ENCODE peak calls at places on chromosomes 5 and 9, in four cellular contexts. I is HepG2, E is K562, P is GM12878. F is an unnamed sample.

GRCh38 chr5:65647941-65648340 is 23.1 kb downstream of the SHLD3 start:
- DNase-seq in I (no peak), P (no peak), E (no peak), F (no peak)

GRCh38 chr9:32395483-32396216 is 11.2 kb downstream of the ACO1 start:
- DNase-seq in P (no peak), I (no peak), E (no peak), F (no peak)

GRCh38 chr5:115963566-115963965 is 1.3 kb downstream of the LVRN start:
- DNase-seq in I (no peak), P (no peak), E (no peak), F (peak; percentile 20)

GRCh38 chr9:73239868-73240267 is 88.2 kb downstream of the ANXA1 start:
- DNase-seq in E (no peak), P (no peak), I (no peak), F (no peak)

GRCh38 chr9:89796606-89797005 is 191.8 kb downstream of the GADD45G start:
- DNase-seq in E (no peak), I (no peak), P (no peak), F (no peak)

GRCh38 chr5:176773408-176774035 is 36.8 kb upstream of the UNC5A start:
- DNase-seq in P (no peak), I (no peak), E (no peak), F (no peak)

GRCh38 chr9:23850242-23851023 is 24.4 kb upstream of the ELAVL2 start:
- DNase-seq in P (no peak), I (no peak), E (no peak), F (peak; percentile 56)

GRCh38 chr9:134396258-134396742 is 70.0 kb downstream of the RXRA start:
- DNase-seq in I (no peak), P (peak; percentile 72), E (no peak), F (no peak)

GRCh38 chr5:14041528-14042184 is 97.2 kb upstream of the DNAH5 start:
- DNase-seq in P (no peak), E (no peak), I (no peak), F (no peak)

GRCh38 chr5:134874831-134875655 is 872 bp downstream of the TXNDC15 start:
- DNase-seq in P (no peak), E (peak; percentile 31), I (peak; percentile 48), F (no peak)

GRCh38 chr5:179126506-179126991 is 66.4 kb downstream of the ZNF354C start:
- DNase-seq in P (no peak), I (no peak), E (no peak), F (no peak)

GRCh38 chr5:103037673-103038455 is 82.1 kb downstream of the GIN1 start:
- DNase-seq in E (no peak), I (no peak), P (no peak), F (no peak)

GRCh38 chr5:97422678-97423077 is 239.6 kb upstream of the RIOK2 start:
- DNase-seq in I (no peak), P (no peak), E (no peak), F (no peak)

GRCh38 chr5:343461-344401 is 22.2 kb downstream of the AHRR start:
- DNase-seq in P (no peak), E (no peak), I (peak; percentile 9), F (peak; percentile 77)

GRCh38 chr5:180197016-180197702 is 11.9 kb downstream of the RASGEF1C start:
- DNase-seq in P (no peak), E (no peak), I (no peak), F (no peak)

GRCh38 chr5:177981296-177982071 is 14.6 kb downstream of the PROP1 start:
- DNase-seq in I (no peak), P (no peak), E (no peak), F (no peak)

GRCh38 chr9:83620841-83621636 is 1.9 kb upstream of the IDNK start:
- DNase-seq in I (peak; percentile 75), E (peak; percentile 15), P (no peak), F (peak; percentile 28)

GRCh38 chr5:154826-155225 is 36.5 kb upstream of the LRRC14B start:
- DNase-seq in P (no peak), I (no peak), E (no peak), F (no peak)

GRCh38 chr9:93295456-93296076 is 111.6 kb downstream of the WNK2 start:
- DNase-seq in E (no peak), I (no peak), P (no peak), F (no peak)

GRCh38 chr9:18479405-18479804 is 5.5 kb downstream of the ADAMTSL1 start:
- DNase-seq in P (no peak), E (no peak), I (no peak), F (no peak)

GRCh38 chr9:133684461-133685361 is 48.5 kb downstream of the DBH start:
- DNase-seq in I (no peak), P (no peak), E (no peak), F (no peak)

GRCh38 chr5:160449458-160449857 is 27.8 kb downstream of the PTTG1 start:
- DNase-seq in P (no peak), E (no peak), I (no peak), F (no peak)

GRCh38 chr5:134138416-134139376 is 24.2 kb downstream of the TCF7 start:
- DNase-seq in P (peak; percentile 89), I (no peak), E (no peak), F (no peak)

GRCh38 chr9:93549636-93550035 is 26.7 kb upstream of the PHF2 start:
- DNase-seq in I (no peak), E (no peak), P (no peak), F (no peak)

GRCh38 chr5:120873083-120873482 is 409.0 kb downstream of the PRR16 start:
- DNase-seq in I (no peak), E (no peak), P (no peak), F (no peak)

GRCh38 chr9:131833906-131834305 is 94.0 kb upstream of the RAPGEF1 start:
- DNase-seq in I (no peak), P (no peak), E (no peak), F (no peak)

GRCh38 chr5:119435436-119436132 is 16.7 kb upstream of the HSD17B4 start:
- DNase-seq in E (peak; percentile 31), P (peak; percentile 44), I (peak; percentile 55), F (peak; percentile 81)

GRCh38 chr5:87268126-87268969 is 665 bp downstream of the RASA1 start:
- DNase-seq in P (peak; percentile 51), E (peak; percentile 46), I (peak; percentile 30), F (peak; percentile 64)

GRCh38 chr9:18928711-18929110 is 104.3 kb downstream of the SAXO1 start:
- DNase-seq in I (no peak), E (no peak), P (no peak), F (no peak)

GRCh38 chr5:134656690-134657089 is 8.1 kb downstream of the SEC24A start:
- DNase-seq in I (peak; percentile 64), E (no peak), P (no peak), F (no peak)

GRCh38 chr5:44774279-44774880 is 34.4 kb upstream of the MRPS30 start:
- DNase-seq in P (no peak), E (peak; percentile 35), I (peak; percentile 34), F (no peak)

GRCh38 chr5:9265391-9266287 is 280.2 kb downstream of the SEMA5A start:
- DNase-seq in E (no peak), I (no peak), P (no peak), F (peak; percentile 64)

GRCh38 chr5:16744164-16744880 is 127.5 kb upstream of the RETREG1 start:
- DNase-seq in P (no peak), E (no peak), I (peak; percentile 42), F (no peak)

GRCh38 chr9:31140316-31140715 is 1244.1 kb upstream of the ACO1 start:
- DNase-seq in E (no peak), P (no peak), I (peak; percentile 6), F (no peak)

GRCh38 chr9:120914410-120914809 is 12.2 kb downstream of the TRAF1 start:
- DNase-seq in P (no peak), I (no peak), E (no peak), F (no peak)
- TF ChIP-seq CREM in P (no peak), I (no peak), E (no peak), F (no peak)

GRCh38 chr9:100515578-100516494 is 42.9 kb downstream of the TMEFF1 start:
- DNase-seq in P (no peak), E (no peak), I (no peak), F (no peak)
- TF ChIP-seq CREM in P (no peak), E (no peak), I (no peak), F (no peak)

DNA sequence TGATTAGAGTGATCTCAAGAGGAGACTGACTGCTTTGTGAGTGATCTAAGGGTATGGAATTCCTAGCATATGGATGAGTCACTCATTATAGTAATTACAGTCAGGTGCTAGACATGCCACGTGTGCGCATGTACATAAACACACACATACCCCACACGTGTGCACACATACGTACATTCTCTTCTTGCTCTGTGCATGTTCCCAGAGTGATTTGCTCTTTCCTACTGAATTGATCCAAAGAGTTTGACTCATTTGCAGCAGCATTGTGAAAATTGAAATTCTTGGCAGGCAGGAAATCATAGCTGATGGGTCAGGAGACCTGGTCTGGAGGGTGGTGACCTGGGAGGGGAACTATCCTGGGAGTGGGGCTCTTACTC is 63.8 kb downstream of the ANGPTL2 start:
- DNase-seq in P (no peak), I (no peak), E (no peak), F (no peak)
- TF ChIP-seq CREM in P (no peak), I (no peak), E (no peak), F (no peak)

GRCh38 chr9:119959846-119960545 is 590.8 kb upstream of the BRINP1 start:
- DNase-seq in E (no peak), P (no peak), I (no peak), F (no peak)
- TF ChIP-seq CREM in E (no peak), P (no peak), I (no peak), F (no peak)

DNA sequence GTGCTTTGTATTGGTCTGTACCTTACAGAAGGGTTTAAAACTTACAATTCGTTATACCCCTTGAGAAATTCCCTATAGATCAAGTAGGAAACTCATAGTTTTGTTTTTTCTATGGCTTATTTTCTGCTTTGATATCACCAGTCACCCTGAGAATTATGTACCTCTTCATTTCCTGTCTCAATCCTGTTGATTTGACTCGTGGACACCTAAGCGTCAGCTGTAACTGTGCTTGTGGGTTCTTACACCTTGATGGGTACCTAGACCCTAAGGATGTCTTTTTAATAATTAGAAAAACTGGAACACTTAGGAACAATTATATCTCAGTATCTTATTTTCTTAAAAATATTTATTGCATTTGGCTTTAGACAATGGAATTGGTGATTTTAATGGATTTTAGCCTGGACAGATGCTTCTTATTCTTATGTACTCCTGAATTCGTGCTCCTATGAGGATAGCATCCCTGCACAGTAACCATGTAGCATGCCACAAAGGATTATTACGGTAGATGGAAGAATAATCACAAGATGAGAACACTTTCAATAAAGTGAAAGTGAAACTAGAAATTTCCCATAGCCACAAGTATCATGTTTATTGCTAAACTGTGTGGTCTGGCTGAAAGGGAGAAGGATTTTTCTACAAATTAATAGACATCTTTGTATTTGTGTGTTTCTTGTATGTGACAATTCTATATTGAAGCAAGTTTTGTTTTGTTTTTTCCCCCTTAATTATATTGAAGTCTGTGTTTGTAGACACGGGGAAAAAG is 1920.3 kb upstream of the WWC1 start:
- DNase-seq in I (no peak), P (no peak), E (no peak), F (no peak)
- TF ChIP-seq CREM in I (no peak), P (no peak), E (no peak), F (no peak)